ENCODE peak calls at places on chromosomes 13 and 19, in five cellular contexts. One of them, this sample, is unnamed.

GRCh38 chr13:110304256-110304655 is 2.7 kb downstream of the COL4A1 start:
- DNase-seq in HS-27A: no peak
- DNase-seq in heart left ventricle: no peak
- DNase-seq in neural crest cell: no peak
- DNase-seq in HFF-Myc: no peak
- DNase-seq in this sample: peak

GRCh38 chr19:746208-746819 is 4.6 kb upstream of the MISP start:
- DNase-seq in HS-27A: no peak
- DNase-seq in heart left ventricle: no peak
- DNase-seq in neural crest cell: no peak
- DNase-seq in HFF-Myc: no peak
- DNase-seq in this sample: no peak

GRCh38 chr13:112053744-112054615 is 13.0 kb upstream of the SOX1 start:
- DNase-seq in HS-27A: no peak
- DNase-seq in heart left ventricle: no peak
- DNase-seq in neural crest cell: no peak
- DNase-seq in HFF-Myc: no peak
- DNase-seq in this sample: no peak

GRCh38 chr19:33860691-33861090 is 64.0 kb downstream of the KCTD15 start:
- DNase-seq in HS-27A: no peak
- DNase-seq in heart left ventricle: no peak
- DNase-seq in neural crest cell: no peak
- DNase-seq in HFF-Myc: no peak
- DNase-seq in this sample: no peak

GRCh38 chr13:101397742-101398141 is 18.6 kb downstream of the NALCN start:
- DNase-seq in HS-27A: peak
- DNase-seq in heart left ventricle: no peak
- DNase-seq in neural crest cell: no peak
- DNase-seq in HFF-Myc: peak
- DNase-seq in this sample: peak

GRCh38 chr19:29576043-29576442 is 30.0 kb upstream of the POP4 start:
- DNase-seq in HS-27A: no peak
- DNase-seq in heart left ventricle: no peak
- DNase-seq in neural crest cell: no peak
- DNase-seq in HFF-Myc: no peak
- DNase-seq in this sample: no peak

GRCh38 chr19:18074192-18074591 is 12.5 kb downstream of the IL12RB1 start:
- DNase-seq in HS-27A: no peak
- DNase-seq in heart left ventricle: no peak
- DNase-seq in neural crest cell: no peak
- DNase-seq in HFF-Myc: no peak
- DNase-seq in this sample: no peak

GRCh38 chr13:111458001-111458531 is 137.6 kb downstream of the TEX29 start:
- DNase-seq in HS-27A: no peak
- DNase-seq in heart left ventricle: no peak
- DNase-seq in neural crest cell: no peak
- DNase-seq in HFF-Myc: no peak
- DNase-seq in this sample: no peak

GRCh38 chr19:17469092-17469370 is 1.3 kb upstream of the SLC27A1 start:
- DNase-seq in HS-27A: no peak
- DNase-seq in heart left ventricle: no peak
- DNase-seq in neural crest cell: no peak
- DNase-seq in HFF-Myc: no peak
- DNase-seq in this sample: no peak

GRCh38 chr19:54364775-54365257 is at the start of gene LAIR1:
- DNase-seq in HS-27A: no peak
- DNase-seq in heart left ventricle: peak
- DNase-seq in neural crest cell: no peak
- DNase-seq in HFF-Myc: no peak
- DNase-seq in this sample: peak

GRCh38 chr13:110388141-110388943 is 81.3 kb downstream of the COL4A2 start:
- DNase-seq in HS-27A: no peak
- DNase-seq in heart left ventricle: peak
- DNase-seq in neural crest cell: no peak
- DNase-seq in HFF-Myc: no peak
- DNase-seq in this sample: peak

GRCh38 chr13:42762917-42763316 is 18.5 kb upstream of the FAM216B start:
- DNase-seq in HS-27A: peak
- DNase-seq in heart left ventricle: no peak
- DNase-seq in neural crest cell: no peak
- DNase-seq in HFF-Myc: peak
- DNase-seq in this sample: peak

This sample was measured in MCF 10A.